ENCODE peak calls at places on chromosomes 12 and 14, in five cellular contexts. V is sigmoid colon, Z is stomach, S is A549, U is H1. W is an unnamed sample.

GRCh38 chr12:54306925-54307731 is 6.3 kb upstream of the NFE2 start:
- DNase-seq in V (peak; percentile 76), S (peak; percentile 91), U (no peak), Z (peak; percentile 93), W (peak; percentile 60)

GRCh38 chr14:65639216-65639615 is 226.7 kb downstream of the FUT8 start:
- DNase-seq in S (peak; percentile 29), V (no peak), U (no peak), Z (no peak), W (no peak)

GRCh38 chr12:47102845-47103666 is 23.3 kb upstream of the AMIGO2 start:
- DNase-seq in S (no peak), U (no peak), V (peak; percentile 87), Z (no peak), W (no peak)

GRCh38 chr14:96001866-96002510 is 37.2 kb upstream of the C14orf132 start:
- DNase-seq in U (no peak), Z (no peak), V (no peak), S (no peak), W (no peak)

GRCh38 chr14:54147758-54148157 is 191.1 kb upstream of the BMP4 start:
- DNase-seq in Z (no peak), V (no peak), U (no peak), S (no peak), W (no peak)

GRCh38 chr12:6167327-6168280 is 32.6 kb upstream of the CD9 start:
- DNase-seq in S (peak; percentile 61), Z (peak; percentile 44), V (peak; percentile 79), U (no peak), W (no peak)

GRCh38 chr12:93526786-93527428 is 45.6 kb upstream of the SOCS2 start:
- DNase-seq in U (no peak), Z (no peak), S (peak; percentile 92), V (no peak), W (no peak)

GRCh38 chr12:65123435-65124063 is 2.4 kb upstream of the WIF1 start:
- DNase-seq in Z (no peak), S (peak; percentile 51), V (no peak), U (no peak), W (no peak)

GRCh38 chr12:92292016-92292415 is 146.4 kb upstream of the BTG1 start:
- DNase-seq in V (no peak), U (no peak), S (no peak), Z (no peak), W (no peak)

GRCh38 chr12:116906285-116906684 is 4.5 kb upstream of the FBXW8 start:
- DNase-seq in Z (no peak), U (no peak), V (no peak), S (no peak), W (no peak)

GRCh38 chr12:5184159-5184558 is 140.5 kb downstream of the KCNA5 start:
- DNase-seq in Z (no peak), S (no peak), V (no peak), U (no peak), W (no peak)

GRCh38 chr14:80621701-80622100 is 319.8 kb downstream of the CEP128 start:
- DNase-seq in Z (no peak), V (no peak), U (no peak), S (peak; percentile 25), W (no peak)

GRCh38 chr12:53659609-53660008 is 16.3 kb downstream of the ATP5MC2 start:
- DNase-seq in V (no peak), Z (no peak), U (no peak), S (no peak), W (no peak)

GRCh38 chr12:128790653-128791373 is 32.9 kb downstream of the SLC15A4 start:
- DNase-seq in V (peak; percentile 24), Z (no peak), U (no peak), S (no peak), W (no peak)

GRCh38 chr12:80580254-80580653 is 127.2 kb upstream of the MYF6 start:
- DNase-seq in Z (no peak), S (no peak), U (no peak), V (no peak), W (no peak)

GRCh38 chr12:23906329-23906728 is 43.1 kb downstream of the SOX5 start:
- DNase-seq in S (no peak), Z (no peak), U (no peak), V (no peak), W (peak; percentile 28)

GRCh38 chr12:132169376-132169775 is 25.1 kb downstream of the NOC4L start:
- DNase-seq in Z (no peak), V (no peak), S (no peak), U (no peak), W (no peak)

GRCh38 chr14:54109521-54110120 is 153.0 kb upstream of the BMP4 start:
- DNase-seq in S (no peak), U (no peak), Z (no peak), V (no peak), W (no peak)

GRCh38 chr14:104898870-104899510 is 25.7 kb upstream of the PLD4 start:
- DNase-seq in U (no peak), V (peak; percentile 70), S (no peak), Z (no peak), W (no peak)

GRCh38 chr14:39431416-39432178 is 636 bp downstream of the FBXO33 start:
- DNase-seq in V (peak; percentile 76), S (peak; percentile 37), U (peak; percentile 66), Z (peak; percentile 58), W (peak; percentile 15)

GRCh38 chr12:70983692-70984091 is 63.2 kb upstream of the PTPRR start:
- DNase-seq in U (no peak), S (no peak), V (no peak), Z (no peak), W (no peak)

GRCh38 chr12:6323340-6323994 is 13.0 kb downstream of the PLEKHG6 start:
- DNase-seq in Z (peak; percentile 42), U (no peak), S (peak; percentile 92), V (peak; percentile 89), W (no peak)

GRCh38 chr14:92846162-92846897 is 52.2 kb downstream of the GOLGA5 start:
- DNase-seq in U (no peak), Z (no peak), S (peak; percentile 9), V (no peak), W (no peak)

GRCh38 chr12:269216-269615 is 6.6 kb upstream of the SLC6A13 start:
- DNase-seq in U (no peak), Z (no peak), V (no peak), S (no peak), W (peak; percentile 27)

GRCh38 chr14:54120260-54120659 is 163.6 kb upstream of the BMP4 start:
- DNase-seq in S (no peak), Z (no peak), U (no peak), V (no peak), W (no peak)

GRCh38 chr12:124184456-124184855 is 110.4 kb upstream of the RFLNA start:
- DNase-seq in Z (no peak), S (no peak), U (no peak), V (no peak), W (no peak)

GRCh38 chr14:94426526-94426925 is 26.1 kb downstream of the SERPINA11 start:
- DNase-seq in U (no peak), V (no peak), Z (no peak), S (no peak), W (no peak)

GRCh38 chr14:75182820-75183219 is 6.4 kb upstream of the TMED10 start:
- DNase-seq in V (no peak), S (no peak), U (no peak), Z (no peak), W (no peak)

GRCh38 chr12:100986595-100987547 is 192.3 kb downstream of the ANO4 start:
- DNase-seq in V (no peak), Z (no peak), U (no peak), S (no peak), W (no peak)

GRCh38 chr14:49907186-49907585 is 14.3 kb downstream of the ARF6 start:
- DNase-seq in V (no peak), S (no peak), Z (no peak), U (no peak), W (no peak)

GRCh38 chr14:78005325-78005724 is 164.8 kb upstream of the NRXN3 start:
- DNase-seq in U (no peak), V (no peak), S (peak; percentile 57), Z (no peak), W (no peak)

GRCh38 chr12:129036135-129036534 is 182.9 kb downstream of the GLT1D1 start:
- DNase-seq in Z (no peak), U (no peak), S (no peak), V (no peak), W (no peak)

GRCh38 chr14:62736004-62736403 is 309.3 kb downstream of the KCNH5 start:
- DNase-seq in Z (no peak), S (peak; percentile 43), U (no peak), V (no peak), W (no peak)

GRCh38 chr14:97180304-97181200 is 383.4 kb downstream of the VRK1 start:
- DNase-seq in S (peak; percentile 76), Z (no peak), U (no peak), V (no peak), W (no peak)

GRCh38 chr14:60090864-60091519 is 731 bp upstream of the PCNX4 start:
- DNase-seq in U (no peak), S (peak; percentile 58), V (peak; percentile 80), Z (peak; percentile 33), W (peak; percentile 51)

GRCh38 chr12:57126061-57126460 is 2.2 kb upstream of the LRP1 start:
- DNase-seq in Z (no peak), S (no peak), U (no peak), V (no peak), W (no peak)
- TF ChIP-seq EP300 in Z (no peak), S (no peak), U (no peak), V (no peak), W (no peak)

DNA sequence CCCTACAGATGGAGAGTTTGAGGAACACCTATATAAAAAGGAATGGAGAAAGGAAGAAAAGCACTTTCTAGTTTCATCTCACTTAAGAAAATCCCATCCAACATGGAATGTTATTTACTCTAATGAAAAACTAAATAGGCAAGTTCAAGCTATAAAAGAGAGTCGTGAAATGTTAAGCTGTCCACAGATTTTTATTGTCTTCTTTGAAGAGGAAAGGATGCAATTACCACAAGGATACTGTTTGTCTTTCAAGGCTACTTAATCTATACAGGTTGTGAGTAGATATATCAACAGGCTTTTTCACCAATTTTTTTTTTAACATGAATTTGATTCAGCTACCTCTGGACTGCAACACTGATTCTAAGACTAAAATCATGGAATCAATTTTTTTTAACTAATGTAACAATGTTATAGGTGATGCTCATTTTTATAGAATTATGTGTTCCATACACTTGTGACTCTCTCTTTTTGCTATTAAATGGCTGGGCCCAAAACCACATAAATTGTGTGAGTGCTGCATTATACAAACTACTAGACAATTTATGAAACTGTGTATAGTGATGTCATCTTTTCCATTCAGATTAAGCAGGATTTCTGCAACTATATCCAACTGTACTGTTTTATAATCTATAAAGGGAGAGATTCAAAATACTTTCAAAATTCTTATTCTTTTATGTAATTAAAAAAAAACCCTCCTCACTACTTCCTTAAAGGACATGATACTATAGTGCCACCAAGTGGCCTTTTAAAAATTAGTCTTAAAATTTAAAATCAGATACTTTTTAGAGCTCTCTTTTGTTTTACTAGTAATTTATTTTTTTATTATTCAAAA is 26.7 kb upstream of the BMAL2 start:
- DNase-seq in V (no peak), Z (no peak), S (peak; percentile 49), U (no peak), W (no peak)
- TF ChIP-seq EP300 in V (no peak), Z (no peak), S (no peak), U (no peak), W (no peak)

GRCh38 chr12:104890463-104891096 is 67.5 kb downstream of the SLC41A2 start:
- DNase-seq in S (no peak), Z (no peak), U (no peak), V (no peak), W (no peak)
- TF ChIP-seq EP300 in S (no peak), Z (no peak), U (no peak), V (no peak), W (no peak)

GRCh38 chr12:32334384-32334783 is 65.0 kb upstream of the FGD4 start:
- DNase-seq in S (no peak), Z (no peak), U (no peak), V (no peak), W (no peak)
- TF ChIP-seq EP300 in S (no peak), Z (no peak), U (no peak), V (no peak), W (no peak)

GRCh38 chr14:71339650-71340415 is 432.6 kb downstream of the PCNX1 start:
- DNase-seq in U (no peak), V (no peak), Z (no peak), S (no peak), W (no peak)
- TF ChIP-seq EP300 in U (no peak), V (no peak), Z (no peak), S (no peak), W (no peak)

W was measured in tibial nerve.